ENCODE peak calls at places on chromosomes 1 and 21, in eight cellular contexts. E, C, P, T, F, Q, S and V are unnamed samples.

GRCh38 chr1:212952596-212952995 is 2.3 kb downstream of the VASH2 start:
- DNase-seq in F (no peak), S (no peak), E (no peak), P (no peak), C (no peak), Q (no peak), T (no peak), V (no peak)

GRCh38 chr1:179142889-179143299 is 61.0 kb downstream of the TOR3A start:
- DNase-seq in S (no peak), C (no peak), F (no peak), E (no peak), P (no peak), T (no peak), Q (no peak), V (no peak)

GRCh38 chr1:27958513-27958912 is 1.3 kb upstream of the XKR8 start:
- DNase-seq in T (no peak), P (no peak), S (no peak), E (no peak), Q (peak), C (no peak), F (peak), V (no peak)

GRCh38 chr1:30417001-30417700 is 306.2 kb downstream of the MATN1 start:
- DNase-seq in T (no peak), Q (peak), S (no peak), F (no peak), C (no peak), E (no peak), P (no peak), V (no peak)

GRCh38 chr1:209545423-209545822 is 38.1 kb upstream of the CAMK1G start:
- DNase-seq in S (no peak), C (no peak), F (no peak), Q (no peak), E (no peak), T (no peak), P (no peak), V (no peak)

GRCh38 chr1:226649780-226650179 is 89.3 kb downstream of the ITPKB start:
- DNase-seq in Q (peak), P (no peak), F (peak), E (peak), C (no peak), S (peak), T (peak), V (no peak)

GRCh38 chr1:8040586-8040985 is 14.5 kb upstream of the ERRFI1 start:
- DNase-seq in P (no peak), Q (no peak), S (no peak), F (peak), T (no peak), E (no peak), C (no peak), V (no peak)

GRCh38 chr21:27570306-27570868 is 603.5 kb upstream of the ADAMTS5 start:
- DNase-seq in P (no peak), S (no peak), T (no peak), Q (no peak), F (peak), C (no peak), E (no peak), V (no peak)

GRCh38 chr1:198649598-198650338 is 10.9 kb downstream of the PTPRC start:
- DNase-seq in F (no peak), E (no peak), S (no peak), P (no peak), T (no peak), C (no peak), Q (no peak), V (no peak)

GRCh38 chr1:40784141-40784770 is 669 bp downstream of the KCNQ4 start:
- DNase-seq in Q (peak), P (no peak), E (peak), C (peak), T (no peak), S (peak), F (no peak), V (no peak)

GRCh38 chr1:7572654-7573152 is 198.4 kb upstream of the VAMP3 start:
- DNase-seq in E (no peak), P (no peak), S (no peak), Q (no peak), F (no peak), T (no peak), C (no peak), V (no peak)

GRCh38 chr1:178643871-178644270 is 81.2 kb upstream of the RALGPS2 start:
- DNase-seq in Q (no peak), P (no peak), C (no peak), S (no peak), T (no peak), E (no peak), F (no peak), V (no peak)

GRCh38 chr1:30663596-30664091 is 59.7 kb downstream of the MATN1 start:
- DNase-seq in E (no peak), Q (peak), C (peak), T (no peak), S (no peak), F (no peak), P (no peak), V (no peak)

GRCh38 chr1:19750101-19750881 is 49.4 kb downstream of the TMCO4 start:
- DNase-seq in P (no peak), T (no peak), F (no peak), Q (no peak), C (no peak), S (no peak), E (no peak), V (no peak)

GRCh38 chr1:175145899-175146298 is 46.7 kb downstream of the KIAA0040 start:
- DNase-seq in E (no peak), C (no peak), P (no peak), S (no peak), F (no peak), T (no peak), Q (no peak), V (no peak)

GRCh38 chr1:175410560-175410959 is 218.0 kb upstream of the KIAA0040 start:
- DNase-seq in F (no peak), S (no peak), C (no peak), T (no peak), P (no peak), E (no peak), Q (no peak), V (no peak)

GRCh38 chr1:111615874-111616715 is 3.5 kb upstream of the RAP1A start:
- DNase-seq in S (no peak), F (no peak), T (peak), E (no peak), Q (no peak), P (peak), C (no peak), V (no peak)

GRCh38 chr1:108049083-108049819 is 84.3 kb upstream of the VAV3 start:
- DNase-seq in F (peak), Q (peak), C (peak), T (no peak), S (peak), P (no peak), E (peak), V (peak)

GRCh38 chr1:6030547-6031261 is 15.0 kb upstream of the KCNAB2 start:
- DNase-seq in P (no peak), Q (no peak), T (no peak), E (no peak), F (no peak), S (no peak), C (no peak), V (no peak)

GRCh38 chr1:176206006-176206960 is 803 bp downstream of the COP1 start:
- DNase-seq in T (no peak), C (peak), P (no peak), Q (peak), S (peak), E (peak), F (peak), V (peak)

GRCh38 chr1:9218917-9219316 is 15.7 kb upstream of the H6PD start:
- DNase-seq in Q (no peak), F (no peak), S (no peak), E (no peak), T (no peak), P (no peak), C (no peak), V (no peak)

GRCh38 chr1:236753554-236753953 is 41.5 kb upstream of the MTR start:
- DNase-seq in E (peak), P (no peak), Q (peak), F (no peak), T (no peak), S (peak), C (peak), V (peak)

GRCh38 chr1:41529621-41530395 is 45.3 kb upstream of the EDN2 start:
- DNase-seq in F (no peak), P (no peak), S (no peak), Q (no peak), T (peak), C (no peak), E (no peak), V (no peak)

GRCh38 chr1:10903826-10904225 is 107.4 kb upstream of the CASZ1 start:
- DNase-seq in F (no peak), T (no peak), Q (no peak), E (no peak), S (no peak), P (no peak), C (no peak), V (no peak)

GRCh38 chr1:10905841-10906655 is 106.4 kb upstream of the TARDBP start:
- DNase-seq in E (no peak), F (no peak), S (no peak), P (no peak), C (no peak), T (no peak), Q (peak), V (no peak)

GRCh38 chr1:10903421-10903820 is 107.0 kb upstream of the CASZ1 start:
- DNase-seq in E (no peak), S (no peak), T (no peak), Q (no peak), F (no peak), C (no peak), P (no peak), V (no peak)

GRCh38 chr1:10906866-10907519 is 105.5 kb upstream of the TARDBP start:
- DNase-seq in E (no peak), F (no peak), C (no peak), S (no peak), Q (peak), T (no peak), P (no peak), V (no peak)

DNA sequence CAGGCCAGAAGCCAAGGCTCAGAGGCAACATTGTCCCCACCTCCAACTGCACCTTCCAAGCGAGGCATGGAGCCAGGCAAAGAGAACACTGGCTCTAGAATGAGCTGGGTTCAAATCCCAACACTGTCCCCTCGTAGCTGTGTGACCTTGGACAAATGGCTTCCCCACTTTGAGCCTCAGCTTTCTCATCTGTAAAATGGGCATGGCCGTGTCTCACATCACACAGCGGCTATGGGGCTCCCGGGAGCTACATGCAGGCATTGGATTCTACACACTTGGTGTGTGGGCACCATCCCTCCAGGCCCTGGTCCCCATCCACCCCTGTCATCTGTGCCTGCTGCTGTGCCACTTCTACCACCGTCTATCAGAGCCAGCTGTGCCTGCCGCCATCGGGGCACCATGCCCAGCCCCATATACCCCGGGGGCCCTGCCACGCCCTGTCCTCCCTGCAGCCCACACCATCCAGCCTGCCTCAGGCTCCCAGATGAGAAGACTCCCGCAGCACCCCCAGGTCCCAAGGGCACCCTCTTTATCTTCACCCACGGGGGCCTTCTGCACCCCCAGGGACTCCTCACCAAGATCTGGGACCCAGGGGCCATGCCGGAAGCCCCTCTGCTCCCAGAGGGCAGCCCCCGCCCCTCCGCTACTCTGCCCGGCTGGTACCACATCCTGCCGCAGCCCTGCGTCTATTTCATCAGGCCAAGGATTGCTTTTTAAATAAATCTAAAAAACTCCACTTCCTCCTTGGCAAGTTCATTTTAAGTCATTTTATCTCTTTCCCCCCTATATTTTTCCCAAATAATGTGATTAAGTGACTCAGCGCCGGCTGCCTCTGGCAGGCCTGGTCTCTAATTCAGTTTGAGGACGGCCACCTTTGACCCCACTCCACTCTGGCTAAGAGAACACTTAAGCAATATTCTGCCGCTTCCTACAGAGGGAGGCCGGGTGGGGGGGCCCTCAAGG is 107.8 kb upstream of the TARDBP start:
- DNase-seq in E (peak), T (peak), Q (no peak), S (no peak), P (no peak), F (no peak), C (no peak), V (peak)
- H3K4me3 ChIP-seq in E (no peak), T (no peak), Q (no peak), S (no peak), P (no peak), F (no peak), C (no peak), V (peak)

DNA sequence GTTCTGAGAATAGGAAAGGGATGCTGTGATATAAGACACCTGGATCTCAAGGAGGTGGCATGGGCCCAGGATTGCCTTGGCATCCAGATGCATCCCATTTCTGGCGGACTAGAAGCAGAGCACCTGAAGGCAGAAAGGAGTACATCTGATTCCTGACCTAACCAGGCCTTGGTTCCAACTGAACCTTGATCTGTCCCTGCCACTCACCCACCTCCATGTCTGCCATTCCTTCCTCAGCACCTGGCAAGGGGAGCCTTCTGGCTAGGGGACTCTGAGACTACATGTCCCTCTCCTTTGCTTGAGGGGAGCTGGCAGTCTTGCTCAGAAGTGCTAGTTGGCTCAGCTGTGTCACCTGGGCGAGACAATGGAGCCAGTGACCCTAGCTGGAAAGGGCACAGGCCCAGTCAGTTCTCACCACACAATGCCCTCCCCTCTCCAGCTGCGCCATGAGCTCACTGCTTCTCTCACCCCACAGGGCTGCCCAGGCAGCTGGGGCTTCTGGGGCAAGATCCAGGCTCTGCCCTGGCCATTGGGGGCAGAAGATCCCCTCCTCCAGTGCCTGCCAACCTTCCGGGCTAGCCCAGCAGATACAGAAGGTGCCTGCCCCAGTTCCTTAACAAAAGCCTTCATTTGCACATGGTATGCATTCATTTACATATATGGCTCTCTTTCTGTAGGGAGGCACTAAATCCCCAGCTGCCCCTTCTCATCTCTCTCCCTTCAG is 2.9 kb downstream of the IGSF8 start:
- DNase-seq in F (no peak), T (peak), P (no peak), E (no peak), C (peak), Q (peak), S (peak), V (no peak)
- H3K4me3 ChIP-seq in F (no peak), T (no peak), P (no peak), E (no peak), C (no peak), Q (no peak), S (peak), V (no peak)

DNA sequence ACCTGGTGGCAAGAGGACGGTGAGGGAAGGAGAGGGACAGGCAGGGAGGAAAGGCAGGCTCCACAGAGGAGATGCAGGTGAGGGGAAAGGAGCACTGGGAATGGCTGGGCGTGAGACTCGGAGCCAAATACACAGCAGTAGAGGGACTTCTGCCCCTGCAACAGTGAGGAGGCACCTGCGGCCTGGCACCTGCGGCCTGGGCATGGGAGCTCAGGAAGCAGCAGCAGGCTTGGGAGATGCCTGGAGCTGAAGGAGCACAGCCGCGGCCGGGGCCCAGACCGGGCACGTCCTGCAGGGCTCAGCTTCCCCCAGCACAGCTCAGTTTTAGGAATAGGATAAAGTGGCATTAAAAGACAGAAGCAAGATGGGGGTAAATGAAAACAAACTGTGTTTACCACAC is 20.9 kb upstream of the TSPEAR start:
- DNase-seq in T (no peak), Q (no peak), E (no peak), F (no peak), C (no peak), P (no peak), S (no peak), V (no peak)
- H3K4me3 ChIP-seq in T (no peak), Q (no peak), E (no peak), F (no peak), C (no peak), P (no peak), S (no peak), V (no peak)

DNA sequence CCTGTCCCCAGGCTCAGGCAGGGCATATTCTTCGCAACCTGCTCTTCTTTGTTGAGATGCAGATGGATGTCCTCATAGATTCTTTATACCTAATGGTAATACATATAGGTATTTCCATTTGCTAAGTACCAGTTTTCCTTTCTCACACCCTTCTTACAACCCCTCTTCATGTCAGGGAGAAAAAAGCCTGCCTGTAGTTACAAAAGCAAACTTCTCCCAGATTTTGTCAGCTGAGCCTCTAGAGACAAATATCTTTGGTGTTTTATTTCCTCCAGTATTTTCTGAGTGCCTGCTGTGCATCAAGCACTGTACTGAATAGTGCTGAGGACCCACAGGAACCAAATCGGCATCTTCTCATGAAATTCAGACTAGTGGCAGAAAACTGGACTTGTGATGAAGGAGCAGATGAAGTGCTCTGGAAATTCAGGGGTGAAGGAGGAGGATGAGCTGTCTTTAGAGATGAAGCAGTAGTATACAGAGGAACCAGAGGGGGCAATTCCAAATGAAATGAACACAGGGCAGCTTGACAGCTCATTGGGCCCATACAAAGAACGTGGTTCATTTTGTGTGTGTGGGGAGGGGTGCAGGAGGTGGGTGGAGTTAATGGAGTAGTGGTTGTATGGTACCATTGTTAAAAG is 33.4 kb downstream of the SLC2A1 start:
- DNase-seq in P (no peak), S (no peak), Q (peak), E (no peak), F (no peak), C (peak), T (no peak), V (peak)
- H3K4me3 ChIP-seq in P (peak), S (peak), Q (peak), E (peak), F (peak), C (peak), T (peak), V (peak)

DNA sequence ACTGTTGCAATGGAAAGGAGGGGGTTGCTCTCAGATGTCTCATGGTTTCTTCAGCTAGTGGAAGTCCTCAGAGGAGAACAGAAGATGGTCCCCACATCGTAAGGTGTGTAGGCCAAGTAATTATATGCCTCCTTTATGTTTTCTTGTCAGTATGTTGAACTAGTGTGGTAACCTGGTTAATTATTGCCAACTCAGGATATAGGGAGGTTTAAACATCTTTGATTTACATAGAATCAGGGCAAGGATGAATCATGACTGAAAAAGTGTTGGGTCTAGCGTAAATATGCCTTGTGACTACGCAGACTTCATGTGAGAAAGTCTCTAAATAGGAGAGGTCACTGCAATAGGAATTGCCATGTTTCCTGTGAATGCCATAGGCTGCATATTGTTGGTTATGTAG is 19.0 kb downstream of the VN1R5 start:
- DNase-seq in P (no peak), S (no peak), T (no peak), E (no peak), F (no peak), Q (no peak), C (no peak), V (no peak)
- H3K4me3 ChIP-seq in P (no peak), S (no peak), T (no peak), E (no peak), F (no peak), Q (no peak), C (no peak), V (no peak)

GRCh38 chr1:24231701-24232100 is 44.6 kb upstream of the IFNLR1 start:
- DNase-seq in E (no peak), F (no peak), Q (no peak), C (no peak), T (no peak), S (no peak), P (no peak), V (no peak)

GRCh38 chr1:24236170-24237045 is 49.3 kb upstream of the IFNLR1 start:
- DNase-seq in C (no peak), P (peak), T (no peak), F (no peak), S (peak), Q (peak), E (no peak), V (no peak)

GRCh38 chr1:24237046-24237371 is 49.9 kb upstream of the IFNLR1 start:
- DNase-seq in E (no peak), F (no peak), P (no peak), T (no peak), C (no peak), S (no peak), Q (no peak), V (no peak)

GRCh38 chr1:24237750-24238149 is 50.7 kb upstream of the IFNLR1 start:
- DNase-seq in T (no peak), S (no peak), C (no peak), P (no peak), E (no peak), Q (no peak), F (no peak), V (no peak)

GRCh38 chr1:24233684-24234600 is 46.9 kb upstream of the IFNLR1 start:
- DNase-seq in Q (no peak), C (no peak), F (no peak), S (peak), P (no peak), E (no peak), T (no peak), V (no peak)
- H3K4me3 ChIP-seq in Q (no peak), C (no peak), F (no peak), S (no peak), P (no peak), E (no peak), T (no peak), V (no peak)